ENCODE peak calls at places on chromosome 6, in six cellular contexts. One of them, this sample, is unnamed.

GRCh38 chr6:135144678-135145508 is 36.2 kb upstream of the MYB start:
- DNase-seq in upper lobe of left lung: no peak
- DNase-seq in neural progenitor cell: peak; percentile 42
- DNase-seq in HL-60: peak; percentile 54
- DNase-seq in caudate nucleus: no peak
- DNase-seq in CD4-positive, alpha-beta T cell: no peak
- DNase-seq in this sample: no peak

GRCh38 chr6:47276377-47276776 is 33.3 kb downstream of the TNFRSF21 start:
- DNase-seq in upper lobe of left lung: no peak
- DNase-seq in neural progenitor cell: no peak
- DNase-seq in HL-60: no peak
- DNase-seq in caudate nucleus: no peak
- DNase-seq in CD4-positive, alpha-beta T cell: no peak
- DNase-seq in this sample: no peak

GRCh38 chr6:119067091-119067490 is 11.4 kb downstream of the FAM184A start:
- DNase-seq in upper lobe of left lung: no peak
- DNase-seq in neural progenitor cell: no peak
- DNase-seq in HL-60: no peak
- DNase-seq in caudate nucleus: no peak
- DNase-seq in CD4-positive, alpha-beta T cell: no peak
- DNase-seq in this sample: no peak

GRCh38 chr6:12114055-12114503 is 102.0 kb downstream of the HIVEP1 start:
- DNase-seq in upper lobe of left lung: no peak
- DNase-seq in neural progenitor cell: no peak
- DNase-seq in HL-60: no peak
- DNase-seq in caudate nucleus: no peak
- DNase-seq in CD4-positive, alpha-beta T cell: no peak
- DNase-seq in this sample: no peak

GRCh38 chr6:150142304-150142656 is 564 bp upstream of the PPP1R14C start:
- DNase-seq in upper lobe of left lung: peak; percentile 59
- DNase-seq in neural progenitor cell: peak; percentile 52
- DNase-seq in HL-60: peak; percentile 37
- DNase-seq in caudate nucleus: no peak
- DNase-seq in CD4-positive, alpha-beta T cell: no peak
- DNase-seq in this sample: no peak

GRCh38 chr6:18117136-18117535 is 5.3 kb downstream of the NHLRC1 start:
- DNase-seq in upper lobe of left lung: no peak
- DNase-seq in neural progenitor cell: no peak
- DNase-seq in HL-60: no peak
- DNase-seq in caudate nucleus: no peak
- DNase-seq in CD4-positive, alpha-beta T cell: no peak
- DNase-seq in this sample: no peak

GRCh38 chr6:128368213-128369000 is 152.0 kb downstream of the PTPRK start:
- DNase-seq in upper lobe of left lung: no peak
- DNase-seq in neural progenitor cell: no peak
- DNase-seq in HL-60: no peak
- DNase-seq in caudate nucleus: no peak
- DNase-seq in CD4-positive, alpha-beta T cell: no peak
- DNase-seq in this sample: no peak

GRCh38 chr6:167151648-167152047 is 6.1 kb downstream of the GPR31 start:
- DNase-seq in upper lobe of left lung: no peak
- DNase-seq in neural progenitor cell: no peak
- DNase-seq in HL-60: no peak
- DNase-seq in caudate nucleus: no peak
- DNase-seq in CD4-positive, alpha-beta T cell: no peak
- DNase-seq in this sample: no peak

GRCh38 chr6:116560130-116560529 is 6.6 kb downstream of the CALHM4 start:
- DNase-seq in upper lobe of left lung: no peak
- DNase-seq in neural progenitor cell: no peak
- DNase-seq in HL-60: no peak
- DNase-seq in caudate nucleus: no peak
- DNase-seq in CD4-positive, alpha-beta T cell: no peak
- DNase-seq in this sample: no peak

GRCh38 chr6:80540700-80541099 is 434.2 kb downstream of the BCKDHB start:
- DNase-seq in upper lobe of left lung: no peak
- DNase-seq in neural progenitor cell: no peak
- DNase-seq in HL-60: no peak
- DNase-seq in caudate nucleus: no peak
- DNase-seq in CD4-positive, alpha-beta T cell: no peak
- DNase-seq in this sample: no peak

GRCh38 chr6:80541186-80541585 is 434.7 kb downstream of the BCKDHB start:
- DNase-seq in upper lobe of left lung: no peak
- DNase-seq in neural progenitor cell: no peak
- DNase-seq in HL-60: no peak
- DNase-seq in caudate nucleus: peak; percentile 12
- DNase-seq in CD4-positive, alpha-beta T cell: no peak
- DNase-seq in this sample: no peak

GRCh38 chr6:80537321-80537972 is 431.0 kb downstream of the BCKDHB start:
- DNase-seq in upper lobe of left lung: no peak
- DNase-seq in neural progenitor cell: no peak
- DNase-seq in HL-60: no peak
- DNase-seq in caudate nucleus: no peak
- DNase-seq in CD4-positive, alpha-beta T cell: no peak
- DNase-seq in this sample: no peak

GRCh38 chr6:80531676-80532619 is 425.5 kb downstream of the BCKDHB start:
- DNase-seq in upper lobe of left lung: no peak
- DNase-seq in neural progenitor cell: no peak
- DNase-seq in HL-60: no peak
- DNase-seq in caudate nucleus: no peak
- DNase-seq in CD4-positive, alpha-beta T cell: no peak
- DNase-seq in this sample: no peak

GRCh38 chr6:80535914-80536565 is 429.6 kb downstream of the BCKDHB start:
- DNase-seq in upper lobe of left lung: no peak
- DNase-seq in neural progenitor cell: no peak
- DNase-seq in HL-60: no peak
- DNase-seq in caudate nucleus: no peak
- DNase-seq in CD4-positive, alpha-beta T cell: no peak
- DNase-seq in this sample: no peak
- H3K27ac ChIP-seq in upper lobe of left lung: no peak overlapping the region
- H3K27ac ChIP-seq in neural progenitor cell: no peak overlapping the region
- H3K27ac ChIP-seq in HL-60: no peak overlapping the region
- H3K27ac ChIP-seq in caudate nucleus: no peak overlapping the region
- H3K27ac ChIP-seq in CD4-positive, alpha-beta T cell: no peak overlapping the region
- H3K27ac ChIP-seq in this sample: no peak overlapping the region

GRCh38 chr6:144294016-144294415 is 8.9 kb downstream of the UTRN start:
- DNase-seq in upper lobe of left lung: no peak
- DNase-seq in neural progenitor cell: no peak
- DNase-seq in HL-60: no peak
- DNase-seq in caudate nucleus: no peak
- DNase-seq in CD4-positive, alpha-beta T cell: no peak
- DNase-seq in this sample: no peak

GRCh38 chr6:144298167-144298671 is 13.1 kb downstream of the UTRN start:
- DNase-seq in upper lobe of left lung: no peak
- DNase-seq in neural progenitor cell: no peak
- DNase-seq in HL-60: no peak
- DNase-seq in caudate nucleus: no peak
- DNase-seq in CD4-positive, alpha-beta T cell: no peak
- DNase-seq in this sample: no peak

GRCh38 chr6:144297498-144298166 is 12.5 kb downstream of the UTRN start:
- DNase-seq in upper lobe of left lung: no peak
- DNase-seq in neural progenitor cell: no peak
- DNase-seq in HL-60: no peak
- DNase-seq in caudate nucleus: no peak
- DNase-seq in CD4-positive, alpha-beta T cell: no peak
- DNase-seq in this sample: no peak

GRCh38 chr6:144296973-144297372 is 11.8 kb downstream of the UTRN start:
- DNase-seq in upper lobe of left lung: peak; percentile 70
- DNase-seq in neural progenitor cell: no peak
- DNase-seq in HL-60: no peak
- DNase-seq in caudate nucleus: no peak
- DNase-seq in CD4-positive, alpha-beta T cell: no peak
- DNase-seq in this sample: no peak

GRCh38 chr6:144295981-144296767 is 11.0 kb downstream of the UTRN start:
- DNase-seq in upper lobe of left lung: no peak
- DNase-seq in neural progenitor cell: no peak
- DNase-seq in HL-60: no peak
- DNase-seq in caudate nucleus: no peak
- DNase-seq in CD4-positive, alpha-beta T cell: no peak
- DNase-seq in this sample: no peak
- H3K27ac ChIP-seq in upper lobe of left lung: peak overlapping the region; percentile 68
- H3K27ac ChIP-seq in neural progenitor cell: no peak overlapping the region
- H3K27ac ChIP-seq in HL-60: no peak overlapping the region
- H3K27ac ChIP-seq in caudate nucleus: no peak overlapping the region
- H3K27ac ChIP-seq in CD4-positive, alpha-beta T cell: no peak overlapping the region
- H3K27ac ChIP-seq in this sample: no peak overlapping the region

DNA sequence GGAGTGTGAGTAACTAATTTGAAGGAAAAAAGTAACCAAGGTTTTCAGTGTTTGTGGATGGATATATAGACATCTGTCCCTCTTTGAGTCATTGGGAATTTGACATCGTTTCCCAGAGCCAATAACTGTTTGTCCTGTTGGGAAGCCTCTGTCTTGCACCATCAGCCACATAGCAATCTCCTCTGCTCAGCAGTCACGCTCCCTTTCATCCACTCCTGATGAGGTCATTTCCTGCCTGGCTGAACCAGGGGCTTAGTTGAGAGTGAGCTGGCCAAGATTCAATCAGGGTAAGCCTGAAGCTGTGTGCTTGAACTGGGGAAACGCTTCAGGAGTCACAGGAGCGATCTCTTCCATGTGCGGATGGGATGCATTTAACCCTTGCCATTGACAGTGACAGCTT is 121.5 kb upstream of the FOXQ1 start:
- DNase-seq in upper lobe of left lung: no peak
- DNase-seq in neural progenitor cell: no peak
- DNase-seq in HL-60: no peak
- DNase-seq in caudate nucleus: no peak
- DNase-seq in CD4-positive, alpha-beta T cell: no peak
- DNase-seq in this sample: no peak
- H3K27ac ChIP-seq in upper lobe of left lung: no peak overlapping the region
- H3K27ac ChIP-seq in neural progenitor cell: no peak overlapping the region
- H3K27ac ChIP-seq in HL-60: no peak overlapping the region
- H3K27ac ChIP-seq in caudate nucleus: no peak overlapping the region
- H3K27ac ChIP-seq in CD4-positive, alpha-beta T cell: no peak overlapping the region
- H3K27ac ChIP-seq in this sample: no peak overlapping the region

GRCh38 chr6:42241915-42242314 is 24.3 kb upstream of the MRPS10 start:
- DNase-seq in upper lobe of left lung: no peak
- DNase-seq in neural progenitor cell: peak; percentile 53
- DNase-seq in HL-60: no peak
- DNase-seq in caudate nucleus: no peak
- DNase-seq in CD4-positive, alpha-beta T cell: no peak
- DNase-seq in this sample: no peak
- H3K27ac ChIP-seq in upper lobe of left lung: no peak overlapping the region
- H3K27ac ChIP-seq in neural progenitor cell: no peak overlapping the region
- H3K27ac ChIP-seq in HL-60: no peak overlapping the region
- H3K27ac ChIP-seq in caudate nucleus: no peak overlapping the region
- H3K27ac ChIP-seq in CD4-positive, alpha-beta T cell: no peak overlapping the region
- H3K27ac ChIP-seq in this sample: no peak overlapping the region

DNA sequence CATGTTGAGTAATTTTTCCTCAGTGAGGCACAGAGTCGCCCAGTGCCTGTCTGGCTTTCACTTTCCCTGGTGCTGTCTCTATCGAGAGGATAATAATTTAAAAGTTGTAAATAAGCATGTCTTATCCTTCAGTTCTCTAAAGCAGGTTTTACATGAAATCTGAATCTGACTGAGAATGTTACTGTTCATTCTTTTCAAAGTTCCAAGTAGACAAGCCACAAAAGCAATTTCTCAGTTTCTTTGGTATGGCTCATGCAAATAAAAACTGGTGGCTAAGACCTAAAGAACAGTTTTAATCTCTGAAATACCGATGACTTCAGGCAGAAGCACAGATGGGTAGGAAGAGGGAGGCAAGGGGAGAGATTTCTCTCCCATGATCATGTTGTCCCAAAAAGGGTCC is 87.6 kb upstream of the GCM1 start:
- DNase-seq in upper lobe of left lung: no peak
- DNase-seq in neural progenitor cell: no peak
- DNase-seq in HL-60: no peak
- DNase-seq in caudate nucleus: no peak
- DNase-seq in CD4-positive, alpha-beta T cell: no peak
- DNase-seq in this sample: no peak
- H3K27ac ChIP-seq in upper lobe of left lung: no peak overlapping the region
- H3K27ac ChIP-seq in neural progenitor cell: no peak overlapping the region
- H3K27ac ChIP-seq in HL-60: no peak overlapping the region
- H3K27ac ChIP-seq in caudate nucleus: no peak overlapping the region
- H3K27ac ChIP-seq in CD4-positive, alpha-beta T cell: no peak overlapping the region
- H3K27ac ChIP-seq in this sample: no peak overlapping the region

GRCh38 chr6:28875348-28875747 is 48.4 kb downstream of the TRIM27 start:
- DNase-seq in upper lobe of left lung: no peak
- DNase-seq in neural progenitor cell: no peak
- DNase-seq in HL-60: no peak
- DNase-seq in caudate nucleus: no peak
- DNase-seq in CD4-positive, alpha-beta T cell: no peak
- DNase-seq in this sample: no peak
- H3K27ac ChIP-seq in upper lobe of left lung: no peak overlapping the region
- H3K27ac ChIP-seq in neural progenitor cell: no peak overlapping the region
- H3K27ac ChIP-seq in HL-60: no peak overlapping the region
- H3K27ac ChIP-seq in caudate nucleus: no peak overlapping the region
- H3K27ac ChIP-seq in CD4-positive, alpha-beta T cell: no peak overlapping the region
- H3K27ac ChIP-seq in this sample: no peak overlapping the region

DNA sequence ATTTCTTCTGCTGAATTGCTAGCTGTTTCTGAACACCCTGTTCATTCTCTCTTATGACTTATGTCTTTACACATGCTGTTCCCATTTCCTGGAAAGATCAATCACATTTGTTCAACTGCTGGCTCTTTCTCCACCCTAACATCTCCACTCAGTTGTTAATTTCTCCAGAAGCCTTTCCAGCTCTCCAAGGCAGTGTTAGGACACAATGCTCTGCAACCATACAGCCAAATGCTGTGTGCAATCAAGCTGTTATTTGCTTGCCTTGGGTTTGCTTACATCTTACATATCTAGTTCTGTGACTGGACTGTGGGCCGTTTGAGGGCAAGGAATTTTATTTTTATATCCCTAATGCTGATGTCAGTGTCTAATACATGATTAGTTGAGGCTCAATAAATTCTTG is 24.2 kb upstream of the CITED2 start:
- DNase-seq in upper lobe of left lung: no peak
- DNase-seq in neural progenitor cell: no peak
- DNase-seq in HL-60: no peak
- DNase-seq in caudate nucleus: no peak
- DNase-seq in CD4-positive, alpha-beta T cell: no peak
- DNase-seq in this sample: no peak
- H3K27ac ChIP-seq in upper lobe of left lung: no peak overlapping the region
- H3K27ac ChIP-seq in neural progenitor cell: no peak overlapping the region
- H3K27ac ChIP-seq in HL-60: no peak overlapping the region
- H3K27ac ChIP-seq in caudate nucleus: no peak overlapping the region
- H3K27ac ChIP-seq in CD4-positive, alpha-beta T cell: no peak overlapping the region
- H3K27ac ChIP-seq in this sample: no peak overlapping the region